ENCODE peak calls at places on chromosome 7, in nine cellular contexts. One of them, this sample, is unnamed.

GRCh38 chr7:29569648-29570047 is 6.0 kb downstream of the PRR15 start:
- DNase-seq in Caki2: peak
- DNase-seq in CD4-positive, alpha-beta memory T cell: no peak
- DNase-seq in stimulated activated CD4-positive, alpha-beta T cell treated with anti-CD3 and anti-CD28 coated beads, Interleukin-12 subunit alpha, Interleukin-12 subunit beta, amount 100 ng/mL, for 4 hours: no peak
- DNase-seq in Panc1: no peak
- DNase-seq in endothelial cell: no peak
- DNase-seq in AG04449: no peak
- DNase-seq in stimulated activated CD8-positive, alpha-beta memory T cell treated with anti-CD3 and anti-CD28 coated beads, Interleukin-7, amount 100 ng/mL, for 4 hours: no peak
- DNase-seq in activated gamma-delta T cell treated with Interleukin-2 at 50 U/mL for 16 hours: no peak
- DNase-seq in this sample: no peak

GRCh38 chr7:142549007-142549406 is 200.3 kb upstream of the PRSS1 start:
- DNase-seq in CD4-positive, alpha-beta memory T cell: no peak
- DNase-seq in Caki2: no peak
- DNase-seq in endothelial cell: no peak
- DNase-seq in activated gamma-delta T cell treated with Interleukin-2 at 50 U/mL for 16 hours: no peak
- DNase-seq in stimulated activated CD8-positive, alpha-beta memory T cell treated with anti-CD3 and anti-CD28 coated beads, Interleukin-7, amount 100 ng/mL, for 4 hours: no peak
- DNase-seq in stimulated activated CD4-positive, alpha-beta T cell treated with anti-CD3 and anti-CD28 coated beads, Interleukin-12 subunit alpha, Interleukin-12 subunit beta, amount 100 ng/mL, for 4 hours: no peak
- DNase-seq in Panc1: no peak
- DNase-seq in AG04449: no peak
- DNase-seq in this sample: peak

GRCh38 chr7:9091282-9091681 is 657.9 kb downstream of the NXPH1 start:
- DNase-seq in Panc1: no peak
- DNase-seq in stimulated activated CD8-positive, alpha-beta memory T cell treated with anti-CD3 and anti-CD28 coated beads, Interleukin-7, amount 100 ng/mL, for 4 hours: no peak
- DNase-seq in stimulated activated CD4-positive, alpha-beta T cell treated with anti-CD3 and anti-CD28 coated beads, Interleukin-12 subunit alpha, Interleukin-12 subunit beta, amount 100 ng/mL, for 4 hours: no peak
- DNase-seq in endothelial cell: no peak
- DNase-seq in activated gamma-delta T cell treated with Interleukin-2 at 50 U/mL for 16 hours: no peak
- DNase-seq in CD4-positive, alpha-beta memory T cell: no peak
- DNase-seq in AG04449: no peak
- DNase-seq in Caki2: no peak
- DNase-seq in this sample: no peak

GRCh38 chr7:7557252-7557651 is 9.4 kb upstream of the MIOS start:
- DNase-seq in stimulated activated CD4-positive, alpha-beta T cell treated with anti-CD3 and anti-CD28 coated beads, Interleukin-12 subunit alpha, Interleukin-12 subunit beta, amount 100 ng/mL, for 4 hours: no peak
- DNase-seq in AG04449: no peak
- DNase-seq in endothelial cell: no peak
- DNase-seq in CD4-positive, alpha-beta memory T cell: no peak
- DNase-seq in Panc1: no peak
- DNase-seq in Caki2: no peak
- DNase-seq in activated gamma-delta T cell treated with Interleukin-2 at 50 U/mL for 16 hours: no peak
- DNase-seq in stimulated activated CD8-positive, alpha-beta memory T cell treated with anti-CD3 and anti-CD28 coated beads, Interleukin-7, amount 100 ng/mL, for 4 hours: no peak
- DNase-seq in this sample: no peak

GRCh38 chr7:36490335-36490940 is 100.8 kb downstream of the ANLN start:
- DNase-seq in endothelial cell: no peak
- DNase-seq in stimulated activated CD8-positive, alpha-beta memory T cell treated with anti-CD3 and anti-CD28 coated beads, Interleukin-7, amount 100 ng/mL, for 4 hours: no peak
- DNase-seq in Caki2: no peak
- DNase-seq in stimulated activated CD4-positive, alpha-beta T cell treated with anti-CD3 and anti-CD28 coated beads, Interleukin-12 subunit alpha, Interleukin-12 subunit beta, amount 100 ng/mL, for 4 hours: no peak
- DNase-seq in Panc1: no peak
- DNase-seq in activated gamma-delta T cell treated with Interleukin-2 at 50 U/mL for 16 hours: no peak
- DNase-seq in CD4-positive, alpha-beta memory T cell: no peak
- DNase-seq in AG04449: no peak
- DNase-seq in this sample: no peak

GRCh38 chr7:133564484-133564883 is 311.6 kb downstream of the EXOC4 start:
- DNase-seq in Caki2: no peak
- DNase-seq in endothelial cell: no peak
- DNase-seq in AG04449: no peak
- DNase-seq in CD4-positive, alpha-beta memory T cell: no peak
- DNase-seq in stimulated activated CD8-positive, alpha-beta memory T cell treated with anti-CD3 and anti-CD28 coated beads, Interleukin-7, amount 100 ng/mL, for 4 hours: no peak
- DNase-seq in stimulated activated CD4-positive, alpha-beta T cell treated with anti-CD3 and anti-CD28 coated beads, Interleukin-12 subunit alpha, Interleukin-12 subunit beta, amount 100 ng/mL, for 4 hours: no peak
- DNase-seq in activated gamma-delta T cell treated with Interleukin-2 at 50 U/mL for 16 hours: no peak
- DNase-seq in Panc1: no peak
- DNase-seq in this sample: no peak

GRCh38 chr7:157208758-157209413 is 70.2 kb downstream of the UBE3C start:
- DNase-seq in endothelial cell: no peak
- DNase-seq in Caki2: no peak
- DNase-seq in stimulated activated CD4-positive, alpha-beta T cell treated with anti-CD3 and anti-CD28 coated beads, Interleukin-12 subunit alpha, Interleukin-12 subunit beta, amount 100 ng/mL, for 4 hours: no peak
- DNase-seq in AG04449: no peak
- DNase-seq in Panc1: no peak
- DNase-seq in CD4-positive, alpha-beta memory T cell: no peak
- DNase-seq in activated gamma-delta T cell treated with Interleukin-2 at 50 U/mL for 16 hours: no peak
- DNase-seq in stimulated activated CD8-positive, alpha-beta memory T cell treated with anti-CD3 and anti-CD28 coated beads, Interleukin-7, amount 100 ng/mL, for 4 hours: no peak
- DNase-seq in this sample: no peak

GRCh38 chr7:151682831-151683614 is 163.3 kb upstream of the RHEB start:
- DNase-seq in endothelial cell: no peak
- DNase-seq in Panc1: no peak
- DNase-seq in AG04449: no peak
- DNase-seq in CD4-positive, alpha-beta memory T cell: no peak
- DNase-seq in stimulated activated CD8-positive, alpha-beta memory T cell treated with anti-CD3 and anti-CD28 coated beads, Interleukin-7, amount 100 ng/mL, for 4 hours: no peak
- DNase-seq in Caki2: no peak
- DNase-seq in stimulated activated CD4-positive, alpha-beta T cell treated with anti-CD3 and anti-CD28 coated beads, Interleukin-12 subunit alpha, Interleukin-12 subunit beta, amount 100 ng/mL, for 4 hours: no peak
- DNase-seq in activated gamma-delta T cell treated with Interleukin-2 at 50 U/mL for 16 hours: no peak
- DNase-seq in this sample: no peak

GRCh38 chr7:27947581-27948278 is 207.8 kb downstream of the TAX1BP1 start:
- DNase-seq in stimulated activated CD4-positive, alpha-beta T cell treated with anti-CD3 and anti-CD28 coated beads, Interleukin-12 subunit alpha, Interleukin-12 subunit beta, amount 100 ng/mL, for 4 hours: no peak
- DNase-seq in AG04449: no peak
- DNase-seq in CD4-positive, alpha-beta memory T cell: no peak
- DNase-seq in stimulated activated CD8-positive, alpha-beta memory T cell treated with anti-CD3 and anti-CD28 coated beads, Interleukin-7, amount 100 ng/mL, for 4 hours: no peak
- DNase-seq in endothelial cell: no peak
- DNase-seq in Caki2: no peak
- DNase-seq in Panc1: no peak
- DNase-seq in activated gamma-delta T cell treated with Interleukin-2 at 50 U/mL for 16 hours: no peak
- DNase-seq in this sample: peak

GRCh38 chr7:137342751-137343482 is 616 bp downstream of the PTN start:
- DNase-seq in Caki2: no peak
- DNase-seq in activated gamma-delta T cell treated with Interleukin-2 at 50 U/mL for 16 hours: no peak
- DNase-seq in stimulated activated CD8-positive, alpha-beta memory T cell treated with anti-CD3 and anti-CD28 coated beads, Interleukin-7, amount 100 ng/mL, for 4 hours: no peak
- DNase-seq in AG04449: no peak
- DNase-seq in Panc1: no peak
- DNase-seq in stimulated activated CD4-positive, alpha-beta T cell treated with anti-CD3 and anti-CD28 coated beads, Interleukin-12 subunit alpha, Interleukin-12 subunit beta, amount 100 ng/mL, for 4 hours: no peak
- DNase-seq in endothelial cell: peak
- DNase-seq in CD4-positive, alpha-beta memory T cell: no peak
- DNase-seq in this sample: peak

GRCh38 chr7:92161271-92161670 is 17.7 kb downstream of the LRRD1 start:
- DNase-seq in CD4-positive, alpha-beta memory T cell: no peak
- DNase-seq in endothelial cell: no peak
- DNase-seq in activated gamma-delta T cell treated with Interleukin-2 at 50 U/mL for 16 hours: no peak
- DNase-seq in stimulated activated CD8-positive, alpha-beta memory T cell treated with anti-CD3 and anti-CD28 coated beads, Interleukin-7, amount 100 ng/mL, for 4 hours: no peak
- DNase-seq in stimulated activated CD4-positive, alpha-beta T cell treated with anti-CD3 and anti-CD28 coated beads, Interleukin-12 subunit alpha, Interleukin-12 subunit beta, amount 100 ng/mL, for 4 hours: no peak
- DNase-seq in Panc1: no peak
- DNase-seq in AG04449: no peak
- DNase-seq in Caki2: no peak
- DNase-seq in this sample: no peak

GRCh38 chr7:158588085-158588877 is 658 bp upstream of the PTPRN2 start:
- DNase-seq in Caki2: no peak
- DNase-seq in activated gamma-delta T cell treated with Interleukin-2 at 50 U/mL for 16 hours: no peak
- DNase-seq in AG04449: no peak
- DNase-seq in CD4-positive, alpha-beta memory T cell: no peak
- DNase-seq in Panc1: no peak
- DNase-seq in endothelial cell: no peak
- DNase-seq in stimulated activated CD4-positive, alpha-beta T cell treated with anti-CD3 and anti-CD28 coated beads, Interleukin-12 subunit alpha, Interleukin-12 subunit beta, amount 100 ng/mL, for 4 hours: no peak
- DNase-seq in stimulated activated CD8-positive, alpha-beta memory T cell treated with anti-CD3 and anti-CD28 coated beads, Interleukin-7, amount 100 ng/mL, for 4 hours: no peak
- DNase-seq in this sample: no peak

GRCh38 chr7:66016131-66016461 is 34.1 kb upstream of the GUSB start:
- DNase-seq in activated gamma-delta T cell treated with Interleukin-2 at 50 U/mL for 16 hours: no peak
- DNase-seq in stimulated activated CD8-positive, alpha-beta memory T cell treated with anti-CD3 and anti-CD28 coated beads, Interleukin-7, amount 100 ng/mL, for 4 hours: no peak
- DNase-seq in stimulated activated CD4-positive, alpha-beta T cell treated with anti-CD3 and anti-CD28 coated beads, Interleukin-12 subunit alpha, Interleukin-12 subunit beta, amount 100 ng/mL, for 4 hours: no peak
- DNase-seq in Panc1: no peak
- DNase-seq in endothelial cell: no peak
- DNase-seq in Caki2: peak
- DNase-seq in AG04449: no peak
- DNase-seq in CD4-positive, alpha-beta memory T cell: no peak
- DNase-seq in this sample: peak

GRCh38 chr7:129494041-129494440 is 8.3 kb upstream of the SMKR1 start:
- DNase-seq in activated gamma-delta T cell treated with Interleukin-2 at 50 U/mL for 16 hours: no peak
- DNase-seq in CD4-positive, alpha-beta memory T cell: no peak
- DNase-seq in AG04449: peak
- DNase-seq in Caki2: peak
- DNase-seq in stimulated activated CD4-positive, alpha-beta T cell treated with anti-CD3 and anti-CD28 coated beads, Interleukin-12 subunit alpha, Interleukin-12 subunit beta, amount 100 ng/mL, for 4 hours: no peak
- DNase-seq in endothelial cell: no peak
- DNase-seq in Panc1: peak
- DNase-seq in stimulated activated CD8-positive, alpha-beta memory T cell treated with anti-CD3 and anti-CD28 coated beads, Interleukin-7, amount 100 ng/mL, for 4 hours: no peak
- DNase-seq in this sample: peak

GRCh38 chr7:55441668-55442305 is 76.7 kb downstream of the LANCL2 start:
- DNase-seq in stimulated activated CD8-positive, alpha-beta memory T cell treated with anti-CD3 and anti-CD28 coated beads, Interleukin-7, amount 100 ng/mL, for 4 hours: no peak
- DNase-seq in Caki2: no peak
- DNase-seq in endothelial cell: no peak
- DNase-seq in stimulated activated CD4-positive, alpha-beta T cell treated with anti-CD3 and anti-CD28 coated beads, Interleukin-12 subunit alpha, Interleukin-12 subunit beta, amount 100 ng/mL, for 4 hours: no peak
- DNase-seq in activated gamma-delta T cell treated with Interleukin-2 at 50 U/mL for 16 hours: no peak
- DNase-seq in AG04449: peak
- DNase-seq in Panc1: no peak
- DNase-seq in CD4-positive, alpha-beta memory T cell: no peak
- DNase-seq in this sample: peak

GRCh38 chr7:18846765-18847215 is 270.6 kb downstream of the TWIST1 start:
- DNase-seq in CD4-positive, alpha-beta memory T cell: no peak
- DNase-seq in Caki2: no peak
- DNase-seq in Panc1: no peak
- DNase-seq in stimulated activated CD8-positive, alpha-beta memory T cell treated with anti-CD3 and anti-CD28 coated beads, Interleukin-7, amount 100 ng/mL, for 4 hours: no peak
- DNase-seq in endothelial cell: no peak
- DNase-seq in activated gamma-delta T cell treated with Interleukin-2 at 50 U/mL for 16 hours: no peak
- DNase-seq in stimulated activated CD4-positive, alpha-beta T cell treated with anti-CD3 and anti-CD28 coated beads, Interleukin-12 subunit alpha, Interleukin-12 subunit beta, amount 100 ng/mL, for 4 hours: no peak
- DNase-seq in AG04449: no peak
- DNase-seq in this sample: no peak

GRCh38 chr7:118372530-118372929 is 148.0 kb downstream of the ANKRD7 start:
- DNase-seq in Panc1: no peak
- DNase-seq in stimulated activated CD4-positive, alpha-beta T cell treated with anti-CD3 and anti-CD28 coated beads, Interleukin-12 subunit alpha, Interleukin-12 subunit beta, amount 100 ng/mL, for 4 hours: no peak
- DNase-seq in AG04449: no peak
- DNase-seq in stimulated activated CD8-positive, alpha-beta memory T cell treated with anti-CD3 and anti-CD28 coated beads, Interleukin-7, amount 100 ng/mL, for 4 hours: no peak
- DNase-seq in endothelial cell: no peak
- DNase-seq in Caki2: no peak
- DNase-seq in activated gamma-delta T cell treated with Interleukin-2 at 50 U/mL for 16 hours: no peak
- DNase-seq in CD4-positive, alpha-beta memory T cell: no peak
- DNase-seq in this sample: no peak

GRCh38 chr7:134085315-134085714 is 41.8 kb upstream of the LRGUK start:
- DNase-seq in stimulated activated CD8-positive, alpha-beta memory T cell treated with anti-CD3 and anti-CD28 coated beads, Interleukin-7, amount 100 ng/mL, for 4 hours: no peak
- DNase-seq in CD4-positive, alpha-beta memory T cell: no peak
- DNase-seq in AG04449: no peak
- DNase-seq in activated gamma-delta T cell treated with Interleukin-2 at 50 U/mL for 16 hours: no peak
- DNase-seq in Panc1: no peak
- DNase-seq in stimulated activated CD4-positive, alpha-beta T cell treated with anti-CD3 and anti-CD28 coated beads, Interleukin-12 subunit alpha, Interleukin-12 subunit beta, amount 100 ng/mL, for 4 hours: no peak
- DNase-seq in endothelial cell: no peak
- DNase-seq in Caki2: no peak
- DNase-seq in this sample: no peak

GRCh38 chr7:50751136-50751535 is 31.6 kb downstream of the GRB10 start:
- DNase-seq in CD4-positive, alpha-beta memory T cell: no peak
- DNase-seq in AG04449: no peak
- DNase-seq in stimulated activated CD8-positive, alpha-beta memory T cell treated with anti-CD3 and anti-CD28 coated beads, Interleukin-7, amount 100 ng/mL, for 4 hours: no peak
- DNase-seq in endothelial cell: no peak
- DNase-seq in Panc1: no peak
- DNase-seq in activated gamma-delta T cell treated with Interleukin-2 at 50 U/mL for 16 hours: no peak
- DNase-seq in Caki2: no peak
- DNase-seq in stimulated activated CD4-positive, alpha-beta T cell treated with anti-CD3 and anti-CD28 coated beads, Interleukin-12 subunit alpha, Interleukin-12 subunit beta, amount 100 ng/mL, for 4 hours: no peak
- DNase-seq in this sample: no peak

GRCh38 chr7:29565982-29566746 is 2.5 kb downstream of the PRR15 start:
- DNase-seq in endothelial cell: peak
- DNase-seq in stimulated activated CD4-positive, alpha-beta T cell treated with anti-CD3 and anti-CD28 coated beads, Interleukin-12 subunit alpha, Interleukin-12 subunit beta, amount 100 ng/mL, for 4 hours: no peak
- DNase-seq in Panc1: no peak
- DNase-seq in CD4-positive, alpha-beta memory T cell: no peak
- DNase-seq in stimulated activated CD8-positive, alpha-beta memory T cell treated with anti-CD3 and anti-CD28 coated beads, Interleukin-7, amount 100 ng/mL, for 4 hours: no peak
- DNase-seq in Caki2: no peak
- DNase-seq in AG04449: no peak
- DNase-seq in activated gamma-delta T cell treated with Interleukin-2 at 50 U/mL for 16 hours: no peak
- DNase-seq in this sample: no peak

GRCh38 chr7:74175270-74175803 is 1.2 kb downstream of the EIF4H start:
- DNase-seq in endothelial cell: no peak
- DNase-seq in activated gamma-delta T cell treated with Interleukin-2 at 50 U/mL for 16 hours: no peak
- DNase-seq in Panc1: no peak
- DNase-seq in AG04449: no peak
- DNase-seq in Caki2: no peak
- DNase-seq in CD4-positive, alpha-beta memory T cell: no peak
- DNase-seq in stimulated activated CD8-positive, alpha-beta memory T cell treated with anti-CD3 and anti-CD28 coated beads, Interleukin-7, amount 100 ng/mL, for 4 hours: no peak
- DNase-seq in stimulated activated CD4-positive, alpha-beta T cell treated with anti-CD3 and anti-CD28 coated beads, Interleukin-12 subunit alpha, Interleukin-12 subunit beta, amount 100 ng/mL, for 4 hours: no peak
- DNase-seq in this sample: no peak

GRCh38 chr7:11193131-11193867 is 219.6 kb downstream of the PHF14 start:
- DNase-seq in stimulated activated CD8-positive, alpha-beta memory T cell treated with anti-CD3 and anti-CD28 coated beads, Interleukin-7, amount 100 ng/mL, for 4 hours: no peak
- DNase-seq in stimulated activated CD4-positive, alpha-beta T cell treated with anti-CD3 and anti-CD28 coated beads, Interleukin-12 subunit alpha, Interleukin-12 subunit beta, amount 100 ng/mL, for 4 hours: no peak
- DNase-seq in Panc1: no peak
- DNase-seq in CD4-positive, alpha-beta memory T cell: no peak
- DNase-seq in activated gamma-delta T cell treated with Interleukin-2 at 50 U/mL for 16 hours: no peak
- DNase-seq in AG04449: no peak
- DNase-seq in Caki2: no peak
- DNase-seq in endothelial cell: peak
- DNase-seq in this sample: no peak

GRCh38 chr7:132877578-132877977 is 204.3 kb downstream of the CHCHD3 start:
- DNase-seq in Panc1: no peak
- DNase-seq in stimulated activated CD8-positive, alpha-beta memory T cell treated with anti-CD3 and anti-CD28 coated beads, Interleukin-7, amount 100 ng/mL, for 4 hours: no peak
- DNase-seq in activated gamma-delta T cell treated with Interleukin-2 at 50 U/mL for 16 hours: no peak
- DNase-seq in stimulated activated CD4-positive, alpha-beta T cell treated with anti-CD3 and anti-CD28 coated beads, Interleukin-12 subunit alpha, Interleukin-12 subunit beta, amount 100 ng/mL, for 4 hours: no peak
- DNase-seq in Caki2: no peak
- DNase-seq in CD4-positive, alpha-beta memory T cell: no peak
- DNase-seq in endothelial cell: no peak
- DNase-seq in AG04449: no peak
- DNase-seq in this sample: no peak

GRCh38 chr7:128827971-128828711 is 2.1 kb upstream of the FLNC start:
- DNase-seq in stimulated activated CD4-positive, alpha-beta T cell treated with anti-CD3 and anti-CD28 coated beads, Interleukin-12 subunit alpha, Interleukin-12 subunit beta, amount 100 ng/mL, for 4 hours: no peak
- DNase-seq in CD4-positive, alpha-beta memory T cell: no peak
- DNase-seq in AG04449: no peak
- DNase-seq in stimulated activated CD8-positive, alpha-beta memory T cell treated with anti-CD3 and anti-CD28 coated beads, Interleukin-7, amount 100 ng/mL, for 4 hours: no peak
- DNase-seq in Panc1: peak
- DNase-seq in endothelial cell: no peak
- DNase-seq in Caki2: no peak
- DNase-seq in activated gamma-delta T cell treated with Interleukin-2 at 50 U/mL for 16 hours: no peak
- DNase-seq in this sample: peak

GRCh38 chr7:69504733-69505132 is 93.5 kb upstream of the AUTS2 start:
- DNase-seq in stimulated activated CD8-positive, alpha-beta memory T cell treated with anti-CD3 and anti-CD28 coated beads, Interleukin-7, amount 100 ng/mL, for 4 hours: no peak
- DNase-seq in CD4-positive, alpha-beta memory T cell: no peak
- DNase-seq in stimulated activated CD4-positive, alpha-beta T cell treated with anti-CD3 and anti-CD28 coated beads, Interleukin-12 subunit alpha, Interleukin-12 subunit beta, amount 100 ng/mL, for 4 hours: no peak
- DNase-seq in endothelial cell: no peak
- DNase-seq in activated gamma-delta T cell treated with Interleukin-2 at 50 U/mL for 16 hours: no peak
- DNase-seq in Panc1: no peak
- DNase-seq in AG04449: no peak
- DNase-seq in Caki2: peak
- DNase-seq in this sample: no peak

GRCh38 chr7:34727464-34727995 is 69.5 kb downstream of the NPSR1 start:
- DNase-seq in CD4-positive, alpha-beta memory T cell: no peak
- DNase-seq in endothelial cell: no peak
- DNase-seq in Panc1: peak
- DNase-seq in stimulated activated CD8-positive, alpha-beta memory T cell treated with anti-CD3 and anti-CD28 coated beads, Interleukin-7, amount 100 ng/mL, for 4 hours: no peak
- DNase-seq in Caki2: no peak
- DNase-seq in AG04449: no peak
- DNase-seq in stimulated activated CD4-positive, alpha-beta T cell treated with anti-CD3 and anti-CD28 coated beads, Interleukin-12 subunit alpha, Interleukin-12 subunit beta, amount 100 ng/mL, for 4 hours: no peak
- DNase-seq in activated gamma-delta T cell treated with Interleukin-2 at 50 U/mL for 16 hours: no peak
- DNase-seq in this sample: no peak

GRCh38 chr7:138460176-138460648 is at the start of gene TRIM24:
- DNase-seq in stimulated activated CD8-positive, alpha-beta memory T cell treated with anti-CD3 and anti-CD28 coated beads, Interleukin-7, amount 100 ng/mL, for 4 hours: no peak
- DNase-seq in Panc1: no peak
- DNase-seq in AG04449: no peak
- DNase-seq in endothelial cell: no peak
- DNase-seq in CD4-positive, alpha-beta memory T cell: peak
- DNase-seq in stimulated activated CD4-positive, alpha-beta T cell treated with anti-CD3 and anti-CD28 coated beads, Interleukin-12 subunit alpha, Interleukin-12 subunit beta, amount 100 ng/mL, for 4 hours: no peak
- DNase-seq in Caki2: no peak
- DNase-seq in activated gamma-delta T cell treated with Interleukin-2 at 50 U/mL for 16 hours: no peak
- DNase-seq in this sample: peak

GRCh38 chr7:31603076-31603475 is 83.9 kb upstream of the PPP1R17 start:
- DNase-seq in AG04449: no peak
- DNase-seq in activated gamma-delta T cell treated with Interleukin-2 at 50 U/mL for 16 hours: no peak
- DNase-seq in stimulated activated CD4-positive, alpha-beta T cell treated with anti-CD3 and anti-CD28 coated beads, Interleukin-12 subunit alpha, Interleukin-12 subunit beta, amount 100 ng/mL, for 4 hours: no peak
- DNase-seq in Caki2: no peak
- DNase-seq in Panc1: no peak
- DNase-seq in CD4-positive, alpha-beta memory T cell: no peak
- DNase-seq in stimulated activated CD8-positive, alpha-beta memory T cell treated with anti-CD3 and anti-CD28 coated beads, Interleukin-7, amount 100 ng/mL, for 4 hours: no peak
- DNase-seq in endothelial cell: no peak
- DNase-seq in this sample: no peak